ENCODE peak calls at places on chromosome 12, in six cellular contexts. X is NB4, C is naive B cell, Z is fibroblast of mammary gland, Y is NCI-H1105, J is type B pancreatic cell. Q is an unnamed sample.
A peak's percentile ranks its signal among the peaks of the same experiment; 100 is the strongest.

GRCh38 chr12:130872179-130873096 is 572 bp downstream of the RAN start:
- DNase-seq in J (no peak), Z (no peak), C (peak; percentile 61), X (peak; percentile 56), Y (peak; percentile 17), Q (peak; percentile 57)

GRCh38 chr12:109987615-109988014 is 8.6 kb downstream of the GIT2 start:
- DNase-seq in J (no peak), C (no peak), Z (no peak), X (no peak), Y (no peak), Q (no peak)

GRCh38 chr12:126481688-126482087 is 1416.5 kb downstream of the AACS start:
- DNase-seq in Z (no peak), C (no peak), J (no peak), Y (no peak), X (no peak), Q (no peak)

GRCh38 chr12:64893961-64894360 is 69.5 kb downstream of the TBC1D30 start:
- DNase-seq in C (no peak), Z (peak; percentile 92), X (no peak), Y (no peak), J (no peak), Q (no peak)

GRCh38 chr12:12398026-12398859 is 41.4 kb downstream of the BORCS5 start:
- DNase-seq in Z (peak; percentile 99), X (peak; percentile 83), C (no peak), J (no peak), Y (no peak), Q (no peak)

GRCh38 chr12:105740970-105741725 is 397.6 kb downstream of the NUAK1 start:
- DNase-seq in Y (peak; percentile 14), J (no peak), C (no peak), Z (peak; percentile 13), X (no peak), Q (no peak)

GRCh38 chr12:46179693-46180452 is 89.0 kb downstream of the SLC38A1 start:
- DNase-seq in Z (no peak), J (no peak), X (no peak), Y (no peak), C (peak; percentile 33), Q (peak; percentile 6)

GRCh38 chr12:82756303-82756702 is 69.6 kb downstream of the TMTC2 start:
- DNase-seq in Y (no peak), X (no peak), J (no peak), C (no peak), Z (no peak), Q (no peak)

GRCh38 chr12:46214668-46215429 is 54.0 kb downstream of the SLC38A1 start:
- DNase-seq in J (no peak), Y (no peak), Z (no peak), X (peak; percentile 19), C (peak; percentile 59), Q (peak; percentile 40)

GRCh38 chr12:79546461-79547043 is 144.2 kb downstream of the PAWR start:
- DNase-seq in Y (no peak), J (no peak), C (no peak), Z (no peak), X (no peak), Q (no peak)

GRCh38 chr12:1917172-1918070 is 1.0 kb downstream of the CACNA2D4 start:
- DNase-seq in J (peak; percentile 56), X (peak; percentile 88), Z (no peak), Y (no peak), C (peak; percentile 49), Q (no peak)

GRCh38 chr12:128069359-128069997 is 197.5 kb upstream of the TMEM132C start:
- DNase-seq in Z (peak; percentile 47), Y (peak; percentile 36), C (no peak), X (peak; percentile 66), J (no peak), Q (peak; percentile 60)

GRCh38 chr12:105330283-105330937 is at the start of gene C12orf75:
- DNase-seq in C (peak; percentile 91), Y (peak; percentile 89), J (peak; percentile 85), X (peak; percentile 99), Z (peak; percentile 70), Q (peak; percentile 95)

GRCh38 chr12:79524507-79525148 is 166.1 kb downstream of the PAWR start:
- DNase-seq in X (no peak), J (no peak), Y (no peak), C (no peak), Z (no peak), Q (no peak)

GRCh38 chr12:39671898-39672875 is 52.6 kb upstream of the ABCD2 start:
- DNase-seq in J (no peak), Z (no peak), X (no peak), C (no peak), Y (no peak), Q (no peak)

GRCh38 chr12:50314629-50315312 is 31.5 kb upstream of the LIMA1 start:
- DNase-seq in Z (peak; percentile 78), X (peak; percentile 64), C (peak; percentile 3), J (no peak), Y (no peak), Q (peak; percentile 50)

GRCh38 chr12:106581543-106582263 is 1.1 kb upstream of the RFX4 start:
- DNase-seq in C (no peak), Y (no peak), Z (no peak), J (no peak), X (no peak), Q (no peak)

GRCh38 chr12:106378788-106379187 is 21.2 kb downstream of the POLR3B start:
- DNase-seq in Y (no peak), Z (no peak), C (no peak), J (no peak), X (no peak), Q (no peak)

Q was measured in OCI-LY7.